ENCODE peak calls at places on chromosomes 13 and 19, in six cellular contexts. Q is mesenchymal stem cell, C is neuronal stem cell, X is trophoblast cell, B is mesendoderm, S is IMR-90. U is an unnamed sample.

GRCh38 chr19:28711401-28711800 is 501.6 kb downstream of the UQCRFS1 start:
- DNase-seq in B (no peak), S (no peak), C (no peak), X (no peak), Q (no peak), U (no peak)

GRCh38 chr13:91097269-91097668 is 250.2 kb upstream of the MIR17HG start:
- DNase-seq in Q (no peak), S (no peak), B (no peak), X (no peak), C (no peak), U (no peak)

GRCh38 chr19:7528192-7528519 is 5.7 kb downstream of the MCOLN1 start:
- DNase-seq in S (no peak), Q (no peak), C (no peak), B (no peak), X (no peak), U (no peak)

GRCh38 chr19:7871530-7872305 is 2.5 kb downstream of the PRR36 start:
- DNase-seq in S (peak; percentile 85), B (peak; percentile 97), C (peak; percentile 97), X (peak; percentile 97), Q (peak; percentile 96), U (peak; percentile 99)

GRCh38 chr19:6712231-6712630 is 8.2 kb downstream of the C3 start:
- DNase-seq in Q (no peak), C (no peak), S (no peak), B (no peak), X (no peak), U (no peak)

GRCh38 chr13:32142956-32143375 is 111.4 kb downstream of the FRY start:
- DNase-seq in Q (peak; percentile 34), C (no peak), X (peak; percentile 54), B (peak; percentile 90), S (peak; percentile 52), U (peak; percentile 60)

GRCh38 chr13:30043631-30043925 is 193.2 kb upstream of the UBL3 start:
- DNase-seq in Q (no peak), C (no peak), S (no peak), B (no peak), X (no peak), U (no peak)

GRCh38 chr19:18122860-18123795 is 25.6 kb downstream of the MAST3 start:
- DNase-seq in S (no peak), B (no peak), C (no peak), Q (no peak), X (no peak), U (no peak)

GRCh38 chr13:74767031-74767430 is 632.8 kb upstream of the KLF12 start:
- DNase-seq in X (peak; percentile 54), C (no peak), S (peak; percentile 66), Q (peak; percentile 38), B (no peak), U (no peak)

GRCh38 chr19:10339380-10339960 is at the start of gene ICAM3:
- DNase-seq in C (no peak), X (no peak), S (no peak), Q (no peak), B (no peak), U (peak; percentile 64)

GRCh38 chr19:38734426-38735256 is 9.6 kb downstream of the CAPN12 start:
- DNase-seq in S (no peak), Q (peak; percentile 43), C (no peak), B (peak; percentile 50), X (peak; percentile 58), U (peak; percentile 39)

GRCh38 chr19:52170863-52171320 is 529 bp downstream of the ZNF836 start:
- DNase-seq in B (peak; percentile 43), Q (peak; percentile 30), X (peak; percentile 9), C (no peak), S (no peak), U (peak; percentile 46)

GRCh38 chr13:37476874-37477273 is 121.7 kb downstream of the POSTN start:
- DNase-seq in B (peak; percentile 48), Q (peak; percentile 70), C (peak; percentile 30), X (no peak), S (peak; percentile 83), U (no peak)

GRCh38 chr13:53285896-53286430 is 257.4 kb downstream of the OLFM4 start:
- DNase-seq in Q (no peak), X (no peak), C (no peak), B (no peak), S (no peak), U (no peak)

GRCh38 chr13:75960538-75960994 is 324.4 kb downstream of the LMO7 start:
- DNase-seq in X (no peak), Q (no peak), B (no peak), S (no peak), C (no peak), U (no peak)

GRCh38 chr19:368624-369020 is 24.0 kb upstream of the MIER2 start:
- DNase-seq in X (no peak), C (no peak), Q (no peak), S (no peak), B (no peak), U (no peak)

GRCh38 chr13:66618702-66619101 is 611.4 kb downstream of the PCDH9 start:
- DNase-seq in C (no peak), X (peak; percentile 17), Q (peak; percentile 60), S (peak; percentile 63), B (peak; percentile 45), U (no peak)

GRCh38 chr13:32125221-32125621 is 93.6 kb downstream of the FRY start:
- DNase-seq in C (no peak), B (no peak), X (peak; percentile 79), Q (peak; percentile 28), S (peak; percentile 26), U (no peak)

GRCh38 chr13:112719556-112719955 is 29.7 kb downstream of the ATP11A start:
- DNase-seq in B (no peak), C (no peak), S (no peak), X (peak; percentile 99), Q (no peak), U (no peak)

GRCh38 chr19:12453495-12453894 is 12.7 kb upstream of the ZNF443 start:
- DNase-seq in B (no peak), C (no peak), X (peak; percentile 93), S (no peak), Q (no peak), U (no peak)

GRCh38 chr13:98349731-98350305 is 172.7 kb upstream of the RNF113B start:
- DNase-seq in C (no peak), X (peak; percentile 46), B (peak; percentile 82), S (no peak), Q (no peak), U (peak; percentile 80)

GRCh38 chr19:7550987-7551761 is 15.7 kb downstream of the PNPLA6 start:
- DNase-seq in S (peak; percentile 30), Q (peak; percentile 21), B (peak; percentile 99), C (peak; percentile 90), X (peak; percentile 84), U (peak; percentile 98)

GRCh38 chr13:34172048-34172447 is 354.1 kb downstream of the RFC3 start:
- DNase-seq in B (no peak), X (peak; percentile 56), S (no peak), Q (no peak), C (no peak), U (no peak)

DNA sequence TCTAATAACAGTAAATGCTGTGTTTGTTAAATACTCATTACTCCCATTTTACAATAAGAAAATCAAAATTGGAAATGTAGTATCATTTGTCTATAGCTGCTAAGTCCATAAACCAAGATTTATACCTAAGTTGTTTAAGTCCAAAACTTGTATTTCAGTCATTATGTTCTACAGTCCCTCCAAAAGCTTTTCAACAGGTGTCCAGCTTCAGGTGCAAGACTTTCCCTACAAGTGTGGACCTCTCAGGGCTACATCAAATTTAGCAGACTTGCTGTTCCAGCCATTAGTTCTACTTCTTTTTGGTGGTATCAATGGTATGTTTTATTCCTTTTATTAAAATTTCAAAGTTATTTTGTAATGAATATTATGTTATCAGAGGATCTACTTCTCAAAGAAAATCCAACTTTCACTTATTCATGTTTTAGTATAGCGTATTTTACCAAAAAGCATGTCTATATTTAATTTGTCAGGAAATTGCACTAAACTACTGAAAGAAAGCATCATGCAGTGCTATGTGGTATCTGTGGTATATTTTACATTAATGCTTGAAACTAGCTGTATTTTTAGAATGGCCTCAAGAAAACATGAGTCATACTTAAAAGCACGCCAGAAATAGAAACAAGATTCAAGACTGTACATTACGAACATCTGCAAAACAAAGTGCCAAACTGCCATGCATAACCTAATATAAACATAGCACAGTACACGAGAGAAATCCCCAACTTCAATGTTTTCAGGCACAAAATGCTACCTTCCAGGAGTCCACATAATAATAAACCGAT is 44.5 kb downstream of the VWA8 start:
- DNase-seq in S (peak; percentile 95), Q (peak; percentile 92), C (no peak), B (no peak), X (peak; percentile 27), U (no peak)
- H3K9ac ChIP-seq in S (no peak overlapping the region), Q (peak overlapping the region; percentile 70), C (no peak overlapping the region), B (no peak overlapping the region), X (no peak overlapping the region), U (no peak overlapping the region)

DNA sequence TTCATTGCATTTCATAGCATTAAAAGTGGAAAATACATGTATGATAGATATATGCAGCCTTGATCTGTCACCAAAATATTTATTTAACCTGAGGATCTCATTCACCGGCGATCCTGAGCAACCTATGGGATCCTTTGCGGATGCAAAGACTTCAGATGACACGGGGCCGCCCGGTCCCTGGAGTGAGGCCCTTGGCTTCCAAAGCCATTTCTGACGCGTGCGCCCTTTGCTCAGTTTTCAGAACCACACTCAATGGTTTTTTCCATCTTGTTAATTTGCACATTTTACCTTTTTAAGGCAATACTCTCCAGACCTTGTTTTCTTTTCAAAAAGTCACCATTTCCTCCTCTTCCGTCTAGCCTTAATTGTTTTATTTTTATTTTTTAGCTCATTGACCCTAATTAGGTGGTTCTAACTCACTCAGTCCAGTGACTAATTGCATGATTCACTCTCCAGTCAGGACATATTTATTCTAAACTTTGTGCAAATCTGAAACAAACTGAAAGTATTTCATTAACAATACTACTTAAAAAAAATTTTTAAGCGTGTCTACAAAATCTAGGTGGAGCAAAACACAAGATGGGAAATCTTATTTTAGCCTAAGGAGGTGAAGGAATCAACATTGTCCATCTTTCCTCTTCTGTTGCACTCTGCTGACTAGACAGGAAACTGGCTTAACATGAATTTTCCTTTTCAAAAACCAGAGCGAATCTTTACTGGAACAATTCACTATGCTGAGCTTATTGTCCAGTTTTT is 47.9 kb downstream of the COL4A1 start:
- DNase-seq in C (no peak), X (no peak), B (no peak), S (no peak), Q (no peak), U (no peak)
- H3K4me2 ChIP-seq in C (no peak overlapping the region), X (no peak overlapping the region), B (no peak overlapping the region), S (peak overlapping the region; percentile 30), Q (no peak overlapping the region), U (no peak overlapping the region)

DNA sequence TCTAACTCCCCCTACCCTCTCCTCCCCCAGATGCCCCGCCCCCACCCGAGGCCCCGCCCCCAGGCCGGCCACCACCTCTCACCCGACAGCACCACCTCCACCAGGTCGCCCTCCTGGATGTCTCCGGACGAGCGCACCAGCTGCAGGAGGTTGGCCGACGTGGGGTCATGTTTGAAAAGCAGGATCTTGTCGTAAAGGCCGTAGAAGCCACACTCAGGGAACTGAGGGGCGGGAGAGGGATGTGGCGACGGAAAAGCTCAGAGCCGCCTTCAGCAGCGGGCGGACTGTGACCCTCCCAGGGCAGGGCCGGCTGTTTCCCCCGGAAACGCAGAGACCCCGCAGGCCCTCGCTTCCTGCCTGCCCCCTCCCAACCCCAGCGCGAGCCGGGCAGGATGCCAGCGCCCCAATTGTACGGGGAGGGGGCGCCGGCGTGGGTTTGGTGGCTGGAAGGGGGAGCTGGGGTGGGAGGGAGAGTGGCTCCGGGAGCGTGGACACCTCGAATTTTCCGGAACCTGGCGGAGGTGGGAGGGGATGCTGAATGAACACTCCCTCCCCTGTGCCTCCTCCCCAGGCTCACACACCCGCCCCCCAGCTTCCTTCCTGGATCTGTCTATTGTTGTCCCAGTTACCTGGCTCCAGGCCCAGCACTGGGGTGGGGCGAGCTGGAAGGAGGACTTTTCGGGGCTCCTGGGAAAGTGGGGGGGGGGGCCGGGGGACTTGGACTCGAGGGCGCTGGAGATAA is 3.0 kb downstream of the PRKD2 start:
- DNase-seq in Q (peak; percentile 60), C (no peak), B (peak; percentile 97), S (peak; percentile 63), X (peak; percentile 48), U (peak; percentile 94)
- H3K18ac ChIP-seq in Q (peak overlapping the region; percentile 95), C (peak overlapping the region; percentile 90), B (peak overlapping the region; percentile 96), S (peak overlapping the region; percentile 66), X (peak overlapping the region; percentile 60), U (peak overlapping the region; percentile 85)

GRCh38 chr13:23608704-23609413 is 38.6 kb downstream of the TNFRSF19 start:
- DNase-seq in X (no peak), Q (no peak), S (peak; percentile 42), B (no peak), C (no peak), U (no peak)
- H3K9ac ChIP-seq in X (no peak overlapping the region), Q (peak overlapping the region; percentile 69), S (peak overlapping the region; percentile 7), B (no peak overlapping the region), C (no peak overlapping the region), U (no peak overlapping the region)

U was measured in H9.